ENCODE peak calls at places on chromosomes 7 and 10, in four cellular contexts. One of them, this sample, is unnamed.

GRCh38 chr10:7605565-7606295 is 61.0 kb downstream of the ITIH5 start:
- DNase-seq in RCC 7860: no peak
- DNase-seq in KG1: no peak
- DNase-seq in hippocampal formation: no peak
- DNase-seq in this sample: no peak

GRCh38 chr7:158700008-158700407 is 4.6 kb downstream of the NCAPG2 start:
- DNase-seq in hippocampal formation: no peak
- DNase-seq in RCC 7860: no peak
- DNase-seq in KG1: no peak
- DNase-seq in this sample: no peak

GRCh38 chr7:44914992-44915607 is 29.8 kb upstream of the PURB start:
- DNase-seq in hippocampal formation: no peak
- DNase-seq in RCC 7860: no peak
- DNase-seq in KG1: no peak
- DNase-seq in this sample: no peak

GRCh38 chr10:31101123-31101522 is 69.5 kb upstream of the ZNF438 start:
- DNase-seq in KG1: no peak
- DNase-seq in hippocampal formation: no peak
- DNase-seq in RCC 7860: peak; percentile 95
- DNase-seq in this sample: no peak

GRCh38 chr10:36802523-36803153 is 322.8 kb upstream of the ANKRD30A start:
- DNase-seq in hippocampal formation: peak; percentile 32
- DNase-seq in RCC 7860: no peak
- DNase-seq in KG1: no peak
- DNase-seq in this sample: no peak

GRCh38 chr10:78433722-78434535 is 400.3 kb downstream of the RPS24 start:
- DNase-seq in KG1: no peak
- DNase-seq in RCC 7860: no peak
- DNase-seq in hippocampal formation: no peak
- DNase-seq in this sample: no peak

GRCh38 chr10:427746-428519 is 261.5 kb downstream of the DIP2C start:
- DNase-seq in RCC 7860: no peak
- DNase-seq in hippocampal formation: no peak
- DNase-seq in KG1: no peak
- DNase-seq in this sample: no peak

GRCh38 chr7:141575654-141576448 is 24.6 kb downstream of the AGK start:
- DNase-seq in KG1: no peak
- DNase-seq in hippocampal formation: no peak
- DNase-seq in RCC 7860: no peak
- DNase-seq in this sample: no peak